ENCODE peak calls at places on chromosomes 16 and 17, in five cellular contexts. J, Y, Z, K and T are unnamed samples. For H3K4me1, the result is how much of the 10 kb centered on the place peaks cover.

GRCh38 chr16:4944333-4945281 is 7.7 kb upstream of the PPL start:
- DNase-seq in Y (peak), K (peak), J (peak), Z (no peak), T (peak)

GRCh38 chr16:8137581-8137980 is 452.7 kb downstream of the TMEM114 start:
- DNase-seq in K (no peak), Y (no peak), J (no peak), Z (no peak), T (no peak)

GRCh38 chr17:40695874-40696472 is 7.6 kb downstream of the KRT24 start:
- DNase-seq in Z (no peak), K (no peak), Y (no peak), J (no peak), T (no peak)

GRCh38 chr17:79011451-79012147 is 2.0 kb upstream of the CANT1 start:
- DNase-seq in Z (peak), K (no peak), J (no peak), Y (no peak), T (no peak)

GRCh38 chr17:35390663-35391062 is 17.2 kb upstream of the SLFN11 start:
- DNase-seq in J (no peak), Z (no peak), K (no peak), Y (no peak), T (no peak)

GRCh38 chr17:67178555-67178954 is 66.4 kb downstream of the HELZ start:
- DNase-seq in K (no peak), Y (no peak), J (no peak), Z (no peak), T (no peak)

GRCh38 chr17:66717680-66718079 is 117.2 kb upstream of the CACNG5 start:
- DNase-seq in Z (no peak), K (no peak), J (no peak), Y (no peak), T (peak)

GRCh38 chr16:71367243-71367976 is 8.9 kb downstream of the CALB2 start:
- DNase-seq in Z (no peak), Y (peak), J (no peak), K (peak), T (peak)

GRCh38 chr17:34384822-34385605 is 22.0 kb upstream of the CCL1 start:
- DNase-seq in K (no peak), Y (no peak), Z (no peak), J (no peak), T (no peak)

GRCh38 chr16:675884-676564 is 553 bp downstream of the RHBDL1 start:
- DNase-seq in K (no peak), Z (no peak), J (no peak), Y (no peak), T (peak)

GRCh38 chr17:45311762-45312476 is 4.9 kb downstream of the MAP3K14 start:
- DNase-seq in Z (peak), K (no peak), J (no peak), Y (peak), T (peak)

GRCh38 chr17:488993-489757 is 136.6 kb upstream of the RPH3AL start:
- DNase-seq in J (peak), Z (no peak), Y (no peak), K (peak), T (no peak)

GRCh38 chr17:15263680-15264079 is 1.4 kb downstream of the PMP22 start:
- DNase-seq in K (no peak), Z (no peak), J (no peak), Y (no peak), T (no peak)

GRCh38 chr17:37744961-37745800 is at the start of gene HNF1B:
- DNase-seq in Y (peak), Z (peak), J (no peak), K (no peak), T (peak)

GRCh38 chr17:55405600-55405999 is 16.0 kb downstream of the MMD start:
- DNase-seq in K (no peak), J (no peak), Y (no peak), Z (no peak), T (no peak)

GRCh38 chr17:51430581-51430980 is 170.2 kb downstream of the UTP18 start:
- DNase-seq in Y (no peak), Z (no peak), K (no peak), J (no peak), T (no peak)

GRCh38 chr17:55442462-55442861 is 20.8 kb upstream of the MMD start:
- DNase-seq in K (no peak), Y (no peak), J (no peak), Z (no peak), T (no peak)

GRCh38 chr16:12096162-12096781 is 119.7 kb downstream of the SNX29 start:
- DNase-seq in K (no peak), Z (peak), J (no peak), Y (no peak), T (no peak)

GRCh38 chr16:19781196-19781595 is 63.1 kb downstream of the IQCK start:
- DNase-seq in Z (no peak), J (no peak), Y (no peak), K (no peak), T (no peak)

GRCh38 chr16:73076291-73076959 is 28.5 kb upstream of the ZFHX3 start:
- DNase-seq in K (no peak), Y (no peak), Z (no peak), J (no peak), T (no peak)

GRCh38 chr17:56912105-56912999 is 1.5 kb downstream of the TRIM25 start:
- DNase-seq in Z (no peak), J (no peak), Y (peak), K (no peak), T (peak)

GRCh38 chr17:38579934-38580333 is 25.8 kb downstream of the SRCIN1 start:
- DNase-seq in J (no peak), Y (peak), Z (no peak), K (peak), T (no peak)

GRCh38 chr17:1829579-1830257 is at the start of the genes RPA1 and SMYD4:
- DNase-seq in Y (peak), J (no peak), K (peak), Z (peak), T (peak)

GRCh38 chr16:75252946-75253911 is 1.8 kb upstream of the BCAR1 start:
- DNase-seq in K (no peak), Z (peak), J (no peak), Y (no peak), T (no peak)

GRCh38 chr16:88697831-88698693 is 8.1 kb downstream of the RNF166 start:
- DNase-seq in Y (no peak), K (no peak), Z (no peak), J (no peak), T (no peak)

GRCh38 chr17:50361561-50362480 is 11.2 kb downstream of the MRPL27 start:
- DNase-seq in Y (peak), K (peak), J (peak), Z (no peak), T (peak)

GRCh38 chr16:56734429-56734828 is 4.5 kb downstream of the NUP93 start:
- DNase-seq in K (peak), Y (no peak), J (no peak), Z (no peak), T (no peak)

GRCh38 chr16:56606071-56606687 is 2.2 kb upstream of the MT2A start:
- DNase-seq in Z (no peak), Y (no peak), J (no peak), K (no peak), T (no peak)

GRCh38 chr17:50963139-50963538 is 97.0 kb upstream of the TOB1 start:
- DNase-seq in J (no peak), Z (no peak), Y (no peak), K (no peak), T (no peak)

GRCh38 chr17:55770220-55770870 is 19.5 kb downstream of the PCTP start:
- DNase-seq in J (no peak), K (peak), Z (no peak), Y (no peak), T (no peak)

GRCh38 chr16:26413780-26414179 is 652.9 kb upstream of the C16orf82 start:
- DNase-seq in Z (no peak), K (no peak), J (no peak), Y (no peak), T (no peak)

GRCh38 chr17:74514632-74515035 is 16.6 kb downstream of the CD300LB start:
- DNase-seq in K (peak), Y (peak), Z (no peak), J (no peak), T (no peak)

GRCh38 chr16:58331024-58331707 is 36.3 kb upstream of the PRSS54 start:
- DNase-seq in J (no peak), Z (no peak), K (peak), Y (no peak), T (no peak)

GRCh38 chr17:56488800-56489199 is 104.7 kb upstream of the NOG start:
- DNase-seq in K (no peak), J (no peak), Z (no peak), Y (no peak), T (no peak)

GRCh38 chr17:71936977-71937376 is 183.8 kb upstream of the SOX9 start:
- DNase-seq in Y (no peak), K (no peak), Z (no peak), J (no peak), T (no peak)

GRCh38 chr16:80909720-80910119 is 97.0 kb downstream of the CMC2 start:
- DNase-seq in Y (no peak), J (no peak), K (no peak), Z (no peak), T (no peak)

GRCh38 chr16:54817432-54817831 is 113.2 kb upstream of the IRX5 start:
- DNase-seq in K (peak), Z (no peak), J (no peak), Y (peak), T (no peak)

GRCh38 chr17:15511142-15511541 is 43.7 kb upstream of the CDRT4 start:
- DNase-seq in K (no peak), Z (no peak), Y (no peak), J (no peak), T (no peak)

GRCh38 chr17:49018673-49019215 is 21.6 kb downstream of the IGF2BP1 start:
- DNase-seq in J (no peak), K (no peak), Y (no peak), Z (no peak), T (no peak)
- H3K4me1 ChIP-seq in J (under half), K (under half), Y (under half), Z (under half), T (under half)

GRCh38 chr16:50534958-50535357 is 13.2 kb upstream of the NKD1 start:
- DNase-seq in Y (no peak), J (no peak), Z (no peak), K (peak), T (no peak)
- TF ChIP-seq POLR2AphosphoS5 in Y (no peak), J (no peak), Z (no peak), K (no peak), T (no peak)

GRCh38 chr16:28878083-28878926 is at the start of gene ATP2A1:
- DNase-seq in J (no peak), Z (no peak), K (peak), Y (no peak), T (no peak)
- H3K27ac ChIP-seq in J (peak), Z (no peak), K (peak), Y (no peak), T (no peak)

GRCh38 chr17:77381731-77382130 is 241.0 kb downstream of the SEC14L1 start:
- DNase-seq in Z (no peak), J (no peak), Y (no peak), K (no peak), T (no peak)
- H3K4me1 ChIP-seq in Z (half or more), J (half or more), Y (half or more), K (under half), T (half or more)

DNA sequence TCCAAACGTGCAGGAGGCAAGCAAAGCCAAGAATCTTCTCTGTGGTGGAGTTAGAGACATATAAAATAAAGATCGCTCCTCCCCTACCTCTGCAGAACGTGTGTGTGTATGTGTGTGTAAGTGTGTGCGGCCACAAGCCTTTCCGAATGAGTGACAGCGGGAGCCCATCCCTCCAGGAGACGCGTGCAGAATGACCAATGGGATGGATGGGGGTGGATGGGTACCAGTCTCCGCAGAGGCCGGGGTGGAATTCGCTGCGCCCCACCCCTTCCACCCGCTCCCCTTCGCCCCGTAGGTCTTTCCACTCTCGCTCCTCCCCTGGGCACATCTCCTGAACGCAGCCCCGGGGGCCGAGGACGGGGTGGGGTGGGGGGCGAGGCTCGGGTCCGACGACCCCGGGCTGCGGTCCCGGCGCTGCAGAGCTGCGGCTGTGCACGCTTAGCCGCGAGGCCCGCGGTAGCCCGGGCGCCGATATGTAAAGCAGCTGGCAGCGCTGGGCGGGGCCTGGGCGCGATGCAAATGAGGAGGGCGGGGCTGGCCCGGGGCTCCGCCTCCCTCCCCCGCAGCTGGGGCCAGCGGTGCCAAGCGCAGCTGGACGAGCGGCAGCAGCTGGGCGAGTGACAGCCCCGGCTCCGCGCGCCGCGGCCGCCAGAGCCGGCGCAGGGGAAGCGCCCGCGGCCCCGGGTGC is at the start of gene PRKCB:
- DNase-seq in Y (peak), Z (peak), J (no peak), K (peak), T (peak)
- TF ChIP-seq POLR2AphosphoS5 in Y (no peak), Z (peak), J (no peak), K (no peak), T (peak)

GRCh38 chr17:80937501-80938356 is 53.9 kb upstream of the CHMP6 start:
- DNase-seq in J (no peak), K (no peak), Y (no peak), Z (peak), T (no peak)
- H3K27ac ChIP-seq in J (no peak), K (no peak), Y (no peak), Z (no peak), T (no peak)

GRCh38 chr16:84502075-84502474 is 2.4 kb downstream of the MEAK7 start:
- DNase-seq in J (no peak), Z (peak), Y (no peak), K (no peak), T (no peak)
- H3K4me1 ChIP-seq in J (under half), Z (under half), Y (under half), K (under half), T (under half)

DNA sequence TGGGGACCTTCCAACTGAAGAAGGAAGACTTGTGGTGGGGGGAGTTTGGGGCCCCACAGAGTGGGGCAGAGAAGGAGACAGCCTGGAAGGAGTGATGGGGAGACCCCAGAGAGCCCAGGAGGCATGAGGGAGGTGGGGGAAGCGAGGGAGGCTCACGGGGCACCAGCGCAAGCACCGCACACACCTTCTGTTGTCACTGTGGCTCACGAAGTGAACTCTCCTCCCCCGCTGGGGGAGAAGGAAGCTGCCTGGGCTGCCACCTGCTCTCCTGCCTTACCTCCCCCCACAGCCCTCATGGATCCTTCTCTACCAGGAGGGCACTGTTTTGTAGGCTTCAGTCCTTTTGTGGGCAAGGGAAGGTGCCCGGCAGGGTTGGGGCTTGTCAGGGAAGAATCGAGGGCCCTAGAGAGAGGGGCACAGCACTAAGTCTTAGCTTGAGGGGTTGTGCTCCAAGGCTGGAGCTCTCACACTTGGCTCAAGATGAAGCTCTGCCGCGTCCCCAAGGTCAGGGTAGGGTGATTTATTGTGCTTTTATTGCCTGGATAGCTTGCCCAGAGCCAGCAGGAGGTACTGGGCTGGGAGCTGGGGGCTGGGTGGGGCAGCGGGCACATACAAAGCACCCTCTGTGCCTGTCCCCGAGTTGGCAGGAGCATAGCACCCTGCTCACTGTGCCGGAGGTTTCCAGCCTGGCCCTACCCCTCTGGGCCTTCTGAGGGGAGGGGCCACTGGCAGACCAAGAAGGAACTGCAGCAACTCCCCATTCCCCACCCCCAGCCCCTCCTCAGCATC is 4.6 kb upstream of the STARD3 start:
- DNase-seq in J (no peak), Y (peak), Z (no peak), K (no peak), T (peak)
- TF ChIP-seq POLR2AphosphoS5 in J (no peak), Y (no peak), Z (no peak), K (no peak), T (peak)

DNA sequence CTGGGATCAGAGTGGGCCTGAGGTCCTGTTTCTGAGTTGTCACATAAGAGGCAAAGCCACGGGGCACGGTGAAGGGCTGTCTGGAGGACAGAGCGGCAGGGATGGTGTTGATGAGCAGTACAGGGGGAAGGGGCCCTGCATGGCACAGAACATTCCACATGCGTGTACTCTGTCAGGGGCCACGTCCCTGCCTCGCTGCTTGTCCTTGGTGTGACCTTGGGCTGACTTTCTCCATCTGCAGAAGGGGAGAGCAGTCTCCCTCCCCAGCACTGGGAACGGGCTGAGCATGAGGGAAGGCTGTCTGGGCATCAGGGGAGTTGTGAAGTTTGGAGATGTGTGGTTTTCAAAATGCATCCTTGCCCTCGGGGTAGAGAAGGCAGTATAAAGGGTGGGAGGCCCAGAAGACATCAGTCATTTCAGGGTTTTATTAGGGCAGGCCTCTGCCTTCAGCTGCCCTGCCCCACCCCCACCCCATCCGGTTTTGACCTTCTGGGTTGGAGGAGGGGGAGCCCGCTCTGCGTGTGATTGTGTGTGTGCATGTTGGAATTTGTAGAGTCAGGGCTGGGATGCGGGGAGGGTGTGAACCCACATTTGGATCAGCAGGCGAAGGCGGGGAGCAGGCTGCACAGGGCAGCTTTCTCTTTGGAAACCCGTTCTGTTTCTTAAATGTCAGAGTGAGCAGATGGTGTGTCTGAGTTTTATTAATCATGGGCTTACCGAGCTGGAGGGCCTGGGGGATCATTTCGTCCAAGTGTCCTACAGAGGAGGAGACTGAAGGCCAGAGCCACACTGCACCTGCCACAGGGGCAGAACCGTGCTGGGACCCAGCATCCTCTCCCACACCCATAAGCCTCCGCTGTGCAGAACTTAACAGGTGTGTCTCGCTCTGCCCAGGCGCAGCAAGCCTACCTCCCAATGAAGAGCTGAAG is 71.2 kb upstream of the GSE1 start:
- DNase-seq in Z (no peak), J (no peak), Y (no peak), K (no peak), T (no peak)
- H3K27ac ChIP-seq in Z (no peak), J (no peak), Y (no peak), K (peak), T (peak)